ENCODE peak calls at places on chromosomes 16 and 17, in ten cellular contexts. One of them, this sample, is unnamed. For H3K36me3, the result is how much of the 10 kb centered on the place peaks cover.

GRCh38 chr17:44677136-44677535 is 12.4 kb downstream of the CCDC43 start:
- DNase-seq in IMR-90: peak
- DNase-seq in breast epithelium: no peak
- DNase-seq in stomach: no peak
- DNase-seq in spleen: no peak
- DNase-seq in Peyer's patch: no peak
- DNase-seq in adrenal gland: no peak
- DNase-seq in endothelial cell of umbilical vein: peak
- DNase-seq in uterus: no peak
- DNase-seq in K562: no peak
- DNase-seq in this sample: no peak

GRCh38 chr17:53780320-53780719 is 42.4 kb upstream of the KIF2B start:
- DNase-seq in IMR-90: no peak
- DNase-seq in breast epithelium: no peak
- DNase-seq in stomach: no peak
- DNase-seq in spleen: no peak
- DNase-seq in Peyer's patch: no peak
- DNase-seq in adrenal gland: no peak
- DNase-seq in endothelial cell of umbilical vein: no peak
- DNase-seq in uterus: no peak
- DNase-seq in K562: no peak
- DNase-seq in this sample: no peak

GRCh38 chr17:58136669-58137279 is 11.4 kb upstream of the OR4D1 start:
- DNase-seq in IMR-90: no peak
- DNase-seq in breast epithelium: no peak
- DNase-seq in stomach: no peak
- DNase-seq in spleen: no peak
- DNase-seq in Peyer's patch: no peak
- DNase-seq in adrenal gland: no peak
- DNase-seq in endothelial cell of umbilical vein: no peak
- DNase-seq in uterus: no peak
- DNase-seq in K562: peak
- DNase-seq in this sample: peak

GRCh38 chr17:19354123-19354522 is 8.4 kb downstream of the B9D1 start:
- DNase-seq in IMR-90: peak
- DNase-seq in breast epithelium: no peak
- DNase-seq in stomach: no peak
- DNase-seq in spleen: no peak
- DNase-seq in Peyer's patch: no peak
- DNase-seq in adrenal gland: no peak
- DNase-seq in endothelial cell of umbilical vein: peak
- DNase-seq in uterus: no peak
- DNase-seq in K562: no peak
- DNase-seq in this sample: no peak

GRCh38 chr17:38604479-38605229 is 1.1 kb downstream of the SRCIN1 start:
- DNase-seq in IMR-90: no peak
- DNase-seq in breast epithelium: no peak
- DNase-seq in stomach: no peak
- DNase-seq in spleen: no peak
- DNase-seq in Peyer's patch: no peak
- DNase-seq in adrenal gland: no peak
- DNase-seq in endothelial cell of umbilical vein: no peak
- DNase-seq in uterus: no peak
- DNase-seq in K562: peak
- DNase-seq in this sample: no peak

GRCh38 chr17:45759761-45760160 is 24.4 kb upstream of the CRHR1 start:
- DNase-seq in IMR-90: no peak
- DNase-seq in breast epithelium: no peak
- DNase-seq in stomach: no peak
- DNase-seq in spleen: peak
- DNase-seq in Peyer's patch: no peak
- DNase-seq in adrenal gland: no peak
- DNase-seq in endothelial cell of umbilical vein: no peak
- DNase-seq in uterus: no peak
- DNase-seq in K562: peak
- DNase-seq in this sample: no peak

GRCh38 chr17:45276031-45276430 is 14.1 kb upstream of the SPATA32 start:
- DNase-seq in IMR-90: peak
- DNase-seq in breast epithelium: no peak
- DNase-seq in stomach: no peak
- DNase-seq in spleen: no peak
- DNase-seq in Peyer's patch: no peak
- DNase-seq in adrenal gland: no peak
- DNase-seq in endothelial cell of umbilical vein: no peak
- DNase-seq in uterus: peak
- DNase-seq in K562: no peak
- DNase-seq in this sample: no peak

GRCh38 chr17:41919840-41920579 is 1.3 kb upstream of the ACLY start:
- DNase-seq in IMR-90: peak
- DNase-seq in breast epithelium: no peak
- DNase-seq in stomach: no peak
- DNase-seq in spleen: peak
- DNase-seq in Peyer's patch: no peak
- DNase-seq in adrenal gland: peak
- DNase-seq in endothelial cell of umbilical vein: no peak
- DNase-seq in uterus: peak
- DNase-seq in K562: no peak
- DNase-seq in this sample: peak

GRCh38 chr17:40608061-40608581 is 39.5 kb downstream of the SMARCE1 start:
- DNase-seq in IMR-90: no peak
- DNase-seq in breast epithelium: no peak
- DNase-seq in stomach: no peak
- DNase-seq in spleen: no peak
- DNase-seq in Peyer's patch: no peak
- DNase-seq in adrenal gland: no peak
- DNase-seq in endothelial cell of umbilical vein: no peak
- DNase-seq in uterus: no peak
- DNase-seq in K562: no peak
- DNase-seq in this sample: no peak

GRCh38 chr17:65457635-65458257 is 103.7 kb downstream of the AXIN2 start:
- DNase-seq in IMR-90: no peak
- DNase-seq in breast epithelium: no peak
- DNase-seq in stomach: no peak
- DNase-seq in spleen: no peak
- DNase-seq in Peyer's patch: no peak
- DNase-seq in adrenal gland: no peak
- DNase-seq in endothelial cell of umbilical vein: no peak
- DNase-seq in uterus: no peak
- DNase-seq in K562: no peak
- DNase-seq in this sample: peak

GRCh38 chr17:56908061-56908542 is 5.7 kb downstream of the TRIM25 start:
- DNase-seq in IMR-90: no peak
- DNase-seq in breast epithelium: no peak
- DNase-seq in stomach: peak
- DNase-seq in spleen: peak
- DNase-seq in Peyer's patch: peak
- DNase-seq in adrenal gland: peak
- DNase-seq in endothelial cell of umbilical vein: no peak
- DNase-seq in uterus: no peak
- DNase-seq in K562: no peak
- DNase-seq in this sample: peak

GRCh38 chr16:12145918-12146317 is 169.4 kb downstream of the SNX29 start:
- DNase-seq in IMR-90: peak
- DNase-seq in breast epithelium: no peak
- DNase-seq in stomach: no peak
- DNase-seq in spleen: no peak
- DNase-seq in Peyer's patch: no peak
- DNase-seq in adrenal gland: no peak
- DNase-seq in endothelial cell of umbilical vein: no peak
- DNase-seq in uterus: no peak
- DNase-seq in K562: no peak
- DNase-seq in this sample: no peak

DNA sequence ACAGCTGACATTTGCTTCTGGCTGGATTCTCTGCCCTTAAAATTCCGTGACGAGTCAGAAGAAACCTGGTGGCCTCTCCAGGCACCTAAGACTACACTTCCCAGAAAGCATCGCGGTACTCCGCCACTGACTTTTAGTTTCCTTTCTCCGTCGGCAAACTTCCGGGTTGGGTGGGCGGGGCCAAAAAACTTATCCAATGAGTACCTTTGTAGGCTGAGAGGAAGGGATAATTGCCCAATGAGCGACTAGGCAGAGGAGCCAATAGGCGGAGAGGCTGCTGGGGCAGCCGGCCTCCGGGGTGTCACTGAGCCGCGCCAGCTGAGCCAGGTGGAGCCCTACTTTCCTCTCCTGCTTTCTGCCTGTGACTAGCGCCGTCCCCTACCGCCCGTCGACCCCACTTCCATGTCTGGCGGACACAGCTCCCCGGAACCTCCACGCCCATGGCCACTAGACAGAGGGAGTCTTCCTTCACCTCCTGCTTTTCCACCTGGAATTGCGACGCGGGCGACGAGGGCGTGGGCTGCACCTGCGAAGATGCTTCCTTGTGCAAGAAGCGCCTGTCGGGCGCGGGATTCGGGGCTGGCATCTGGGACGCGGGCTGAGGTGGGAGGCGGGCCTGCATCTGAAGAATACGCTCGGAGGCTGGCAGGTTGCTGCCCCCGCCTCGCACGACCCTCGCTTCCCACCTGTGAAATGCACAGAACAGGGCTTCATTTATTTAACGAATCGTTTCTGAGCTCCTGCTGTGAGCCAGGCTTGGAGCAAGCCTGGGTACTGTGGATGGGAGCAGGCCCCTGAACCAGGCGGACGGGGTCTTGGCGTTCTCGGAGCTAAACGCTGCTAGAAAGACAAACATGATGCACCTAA is 16.5 kb upstream of the ARHGAP17 start:
- DNase-seq in IMR-90: peak
- DNase-seq in breast epithelium: peak
- DNase-seq in stomach: peak
- DNase-seq in spleen: peak
- DNase-seq in Peyer's patch: peak
- DNase-seq in adrenal gland: peak
- DNase-seq in endothelial cell of umbilical vein: peak
- DNase-seq in uterus: peak
- DNase-seq in K562: peak
- DNase-seq in this sample: peak
- TF ChIP-seq POLR2A in IMR-90: peak
- TF ChIP-seq POLR2A in breast epithelium: no peak
- TF ChIP-seq POLR2A in stomach: no peak
- TF ChIP-seq POLR2A in spleen: no peak
- TF ChIP-seq POLR2A in Peyer's patch: peak
- TF ChIP-seq POLR2A in adrenal gland: peak
- TF ChIP-seq POLR2A in endothelial cell of umbilical vein: peak
- TF ChIP-seq POLR2A in uterus: peak
- TF ChIP-seq POLR2A in K562: peak
- TF ChIP-seq POLR2A in this sample: peak

GRCh38 chr16:68445458-68445857 is 2.9 kb downstream of the SMPD3 start:
- DNase-seq in IMR-90: peak
- DNase-seq in breast epithelium: no peak
- DNase-seq in stomach: peak
- DNase-seq in spleen: no peak
- DNase-seq in Peyer's patch: no peak
- DNase-seq in adrenal gland: peak
- DNase-seq in endothelial cell of umbilical vein: peak
- DNase-seq in uterus: no peak
- DNase-seq in K562: peak
- DNase-seq in this sample: peak
- TF ChIP-seq CTCF in IMR-90: peak
- TF ChIP-seq CTCF in breast epithelium: no peak
- TF ChIP-seq CTCF in stomach: peak
- TF ChIP-seq CTCF in spleen: peak
- TF ChIP-seq CTCF in Peyer's patch: peak
- TF ChIP-seq CTCF in adrenal gland: peak
- TF ChIP-seq CTCF in endothelial cell of umbilical vein: peak
- TF ChIP-seq CTCF in uterus: no peak
- TF ChIP-seq CTCF in K562: peak
- TF ChIP-seq CTCF in this sample: no peak

GRCh38 chr16:67883146-67883871 is 1.4 kb upstream of the NRN1L start:
- DNase-seq in IMR-90: no peak
- DNase-seq in breast epithelium: no peak
- DNase-seq in stomach: no peak
- DNase-seq in spleen: no peak
- DNase-seq in Peyer's patch: no peak
- DNase-seq in adrenal gland: no peak
- DNase-seq in endothelial cell of umbilical vein: no peak
- DNase-seq in uterus: no peak
- DNase-seq in K562: no peak
- DNase-seq in this sample: no peak

GRCh38 chr16:67879936-67880335 is 4.7 kb upstream of the NRN1L start:
- DNase-seq in IMR-90: no peak
- DNase-seq in breast epithelium: no peak
- DNase-seq in stomach: no peak
- DNase-seq in spleen: no peak
- DNase-seq in Peyer's patch: no peak
- DNase-seq in adrenal gland: no peak
- DNase-seq in endothelial cell of umbilical vein: no peak
- DNase-seq in uterus: no peak
- DNase-seq in K562: no peak
- DNase-seq in this sample: no peak

GRCh38 chr16:67880584-67880983 is 4.1 kb upstream of the NRN1L start:
- DNase-seq in IMR-90: no peak
- DNase-seq in breast epithelium: no peak
- DNase-seq in stomach: no peak
- DNase-seq in spleen: no peak
- DNase-seq in Peyer's patch: no peak
- DNase-seq in adrenal gland: no peak
- DNase-seq in endothelial cell of umbilical vein: no peak
- DNase-seq in uterus: no peak
- DNase-seq in K562: no peak
- DNase-seq in this sample: no peak

GRCh38 chr16:67882374-67883145 is 2.1 kb upstream of the NRN1L start:
- DNase-seq in IMR-90: no peak
- DNase-seq in breast epithelium: no peak
- DNase-seq in stomach: no peak
- DNase-seq in spleen: peak
- DNase-seq in Peyer's patch: no peak
- DNase-seq in adrenal gland: peak
- DNase-seq in endothelial cell of umbilical vein: no peak
- DNase-seq in uterus: no peak
- DNase-seq in K562: no peak
- DNase-seq in this sample: no peak

GRCh38 chr16:67881557-67882220 is 3.0 kb upstream of the NRN1L start:
- DNase-seq in IMR-90: no peak
- DNase-seq in breast epithelium: no peak
- DNase-seq in stomach: no peak
- DNase-seq in spleen: peak
- DNase-seq in Peyer's patch: no peak
- DNase-seq in adrenal gland: peak
- DNase-seq in endothelial cell of umbilical vein: no peak
- DNase-seq in uterus: no peak
- DNase-seq in K562: no peak
- DNase-seq in this sample: no peak
- H3K36me3 ChIP-seq in IMR-90: half or more
- H3K36me3 ChIP-seq in breast epithelium: under half
- H3K36me3 ChIP-seq in stomach: half or more
- H3K36me3 ChIP-seq in spleen: half or more
- H3K36me3 ChIP-seq in Peyer's patch: under half
- H3K36me3 ChIP-seq in adrenal gland: half or more
- H3K36me3 ChIP-seq in endothelial cell of umbilical vein: under half
- H3K36me3 ChIP-seq in uterus: under half
- H3K36me3 ChIP-seq in K562: half or more
- H3K36me3 ChIP-seq in this sample: half or more

DNA sequence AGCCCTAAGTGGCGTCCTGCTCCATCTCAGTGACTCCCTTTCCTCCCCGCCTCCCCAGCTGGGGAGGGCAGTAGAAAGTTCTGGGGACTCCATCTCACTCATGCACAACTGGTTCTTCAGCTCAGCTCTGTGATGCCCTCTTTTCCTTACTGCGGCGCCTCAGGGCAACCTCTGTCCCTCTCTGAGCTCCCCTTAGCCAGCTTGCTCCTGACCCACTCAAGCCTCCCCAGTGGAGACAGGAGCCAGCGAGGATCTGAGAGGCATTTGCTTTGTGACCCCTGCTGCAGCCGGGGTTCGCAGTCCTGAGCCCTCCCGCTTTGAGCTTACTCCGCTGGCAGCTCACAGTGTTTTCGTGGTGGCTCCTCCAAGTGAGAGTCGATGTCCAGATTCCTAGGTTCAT is 6.2 kb upstream of the MRC2 start:
- DNase-seq in IMR-90: no peak
- DNase-seq in breast epithelium: no peak
- DNase-seq in stomach: no peak
- DNase-seq in spleen: no peak
- DNase-seq in Peyer's patch: no peak
- DNase-seq in adrenal gland: no peak
- DNase-seq in endothelial cell of umbilical vein: no peak
- DNase-seq in uterus: no peak
- DNase-seq in K562: no peak
- DNase-seq in this sample: no peak
- TF ChIP-seq POLR2A in IMR-90: no peak
- TF ChIP-seq POLR2A in breast epithelium: no peak
- TF ChIP-seq POLR2A in stomach: no peak
- TF ChIP-seq POLR2A in spleen: no peak
- TF ChIP-seq POLR2A in Peyer's patch: no peak
- TF ChIP-seq POLR2A in adrenal gland: no peak
- TF ChIP-seq POLR2A in endothelial cell of umbilical vein: no peak
- TF ChIP-seq POLR2A in uterus: no peak
- TF ChIP-seq POLR2A in K562: no peak
- TF ChIP-seq POLR2A in this sample: no peak